ENCODE peak calls at places on chromosomes 11 and 22, in four cellular contexts. J is uterus, P is heart left ventricle, W is cardiac muscle cell. Y is an unnamed sample. For H3K27me3, the result is how much of the 10 kb centered on the place peaks cover.

GRCh38 chr11:102830328-102830727 is 13.1 kb downstream of the MMP3 start:
- DNase-seq in W (no peak), J (no peak), P (no peak), Y (no peak)

GRCh38 chr11:126423154-126423553 is 67.7 kb downstream of the ST3GAL4 start:
- DNase-seq in W (no peak), J (no peak), P (no peak), Y (no peak)

GRCh38 chr11:59641156-59641555 is 25.6 kb upstream of the OSBP start:
- DNase-seq in J (no peak), P (no peak), W (no peak), Y (no peak)

GRCh38 chr11:79045811-79046304 is 395.0 kb downstream of the TENM4 start:
- DNase-seq in J (no peak), W (no peak), P (no peak), Y (no peak)

GRCh38 chr11:95089620-95090542 is at the start of gene ENDOD1:
- DNase-seq in W (peak), P (peak), J (peak), Y (peak)

GRCh38 chr11:17848709-17849108 is 114.1 kb downstream of the KCNC1 start:
- DNase-seq in P (no peak), J (no peak), W (no peak), Y (no peak)

GRCh38 chr11:34318111-34319037 is 39.4 kb downstream of the ABTB2 start:
- DNase-seq in P (no peak), J (no peak), W (peak), Y (no peak)

GRCh38 chr11:116871248-116871647 is 33.8 kb upstream of the APOA1 start:
- DNase-seq in W (peak), P (peak), J (no peak), Y (no peak)

GRCh38 chr11:2318707-2319106 is 16.9 kb downstream of the TSPAN32 start:
- DNase-seq in J (no peak), W (no peak), P (no peak), Y (no peak)

GRCh38 chr11:95937358-95937757 is 13.5 kb upstream of the MTMR2 start:
- DNase-seq in J (no peak), W (peak), P (no peak), Y (no peak)

DNA sequence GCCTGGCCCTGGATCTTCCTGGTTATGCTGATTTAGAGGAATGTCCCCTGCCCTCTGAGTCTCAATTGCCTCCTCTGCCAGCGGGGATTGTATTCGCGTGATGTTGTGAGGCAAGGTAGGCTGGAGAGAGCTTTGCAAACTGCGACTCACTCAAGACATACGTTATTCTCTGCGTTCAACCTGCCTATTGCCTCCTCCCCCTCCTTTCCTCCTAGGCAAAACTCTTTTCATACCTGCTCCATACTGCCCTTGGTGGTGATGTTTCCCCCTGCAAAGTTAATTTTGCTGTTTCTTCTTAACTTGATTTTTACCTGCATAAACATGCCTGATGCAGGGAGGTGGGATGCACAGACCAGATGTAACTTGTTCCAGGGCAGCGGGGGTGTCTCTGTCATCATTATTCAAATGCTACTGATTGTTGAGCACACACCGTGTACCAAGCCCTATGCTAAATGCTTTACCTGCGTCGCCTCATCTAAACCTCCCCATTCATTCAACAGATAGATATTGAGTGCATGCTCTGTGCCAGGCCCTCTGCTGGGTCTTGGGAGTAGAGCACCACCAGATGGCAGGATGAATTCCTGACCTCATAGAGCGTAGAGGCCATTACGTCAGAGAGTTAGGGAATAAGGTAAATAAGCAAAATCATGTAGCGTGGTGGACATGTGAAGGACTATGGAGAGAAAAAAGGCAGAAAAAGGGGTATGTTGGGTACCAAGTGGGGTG is 29.0 kb downstream of the SGSM1 start:
- DNase-seq in P (no peak), W (peak), J (no peak), Y (no peak)
- TF ChIP-seq CTCF in P (peak), W (peak), J (no peak), Y (no peak)

GRCh38 chr11:64723907-64724862 is 1.2 kb upstream of the NRXN2 start:
- DNase-seq in P (no peak), W (no peak), J (no peak), Y (peak)

GRCh38 chr11:64723117-64723906 is at the start of gene NRXN2:
- DNase-seq in W (peak), P (peak), J (peak), Y (peak)

GRCh38 chr11:64720640-64721358 is 2.2 kb downstream of the NRXN2 start:
- DNase-seq in P (no peak), J (no peak), W (no peak), Y (peak)

GRCh38 chr11:64721359-64721699 is 1.7 kb downstream of the NRXN2 start:
- DNase-seq in P (no peak), W (no peak), J (no peak), Y (no peak)

DNA sequence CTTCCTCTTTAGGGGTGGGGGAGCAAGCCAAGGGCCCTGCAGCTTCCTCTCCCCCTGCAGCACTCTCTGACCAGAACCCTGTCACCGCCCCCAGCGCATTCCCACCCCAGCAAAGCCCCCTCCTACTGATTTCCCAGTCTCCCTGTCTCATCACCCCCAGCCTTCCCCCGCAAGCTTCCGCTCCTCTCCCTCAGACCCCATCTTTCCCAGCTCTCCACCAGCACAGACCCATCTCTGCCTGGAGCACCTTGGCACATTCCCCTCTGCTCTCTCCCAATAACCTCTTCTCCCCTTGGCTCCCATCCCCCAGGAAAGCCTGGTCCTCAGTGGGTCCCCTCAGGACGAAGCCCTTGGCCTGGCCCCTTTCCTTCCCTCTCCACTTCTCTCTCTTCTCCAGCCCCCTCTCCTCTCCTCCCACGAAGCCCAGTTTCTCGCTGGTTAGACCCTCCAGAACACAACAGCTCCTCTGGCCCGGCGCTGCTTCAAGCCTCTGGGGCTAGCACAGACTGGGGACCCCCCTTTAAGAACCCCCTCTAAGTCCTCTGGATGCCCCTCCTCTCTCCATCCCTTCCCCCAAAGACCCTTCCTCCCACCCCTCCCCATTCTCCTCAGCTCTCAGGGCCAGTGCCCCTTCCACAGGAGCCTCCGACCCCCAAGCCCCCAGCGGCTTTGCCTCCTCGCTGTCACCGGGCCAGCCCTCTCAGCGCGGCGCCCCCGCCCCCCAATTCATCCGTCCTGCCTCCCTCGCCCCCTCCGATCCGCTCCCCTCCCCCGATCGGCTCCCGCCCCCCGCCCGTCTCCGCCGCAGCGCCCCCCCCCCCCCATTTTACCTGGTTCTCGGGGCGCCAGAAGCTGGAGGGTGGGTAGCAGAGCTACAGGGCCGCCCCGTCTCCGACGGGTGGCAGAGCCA is 601 bp downstream of the NRXN2 start:
- DNase-seq in J (no peak), P (no peak), W (no peak), Y (no peak)
- H3K27me3 ChIP-seq in J (under half), P (under half), W (half or more), Y (under half)

GRCh38 chr22:24106385-24107381 is 74.6 kb upstream of the SUSD2 start:
- DNase-seq in J (peak), W (no peak), P (no peak), Y (no peak)
- H3K4me3 ChIP-seq in J (no peak), W (no peak), P (no peak), Y (no peak)

DNA sequence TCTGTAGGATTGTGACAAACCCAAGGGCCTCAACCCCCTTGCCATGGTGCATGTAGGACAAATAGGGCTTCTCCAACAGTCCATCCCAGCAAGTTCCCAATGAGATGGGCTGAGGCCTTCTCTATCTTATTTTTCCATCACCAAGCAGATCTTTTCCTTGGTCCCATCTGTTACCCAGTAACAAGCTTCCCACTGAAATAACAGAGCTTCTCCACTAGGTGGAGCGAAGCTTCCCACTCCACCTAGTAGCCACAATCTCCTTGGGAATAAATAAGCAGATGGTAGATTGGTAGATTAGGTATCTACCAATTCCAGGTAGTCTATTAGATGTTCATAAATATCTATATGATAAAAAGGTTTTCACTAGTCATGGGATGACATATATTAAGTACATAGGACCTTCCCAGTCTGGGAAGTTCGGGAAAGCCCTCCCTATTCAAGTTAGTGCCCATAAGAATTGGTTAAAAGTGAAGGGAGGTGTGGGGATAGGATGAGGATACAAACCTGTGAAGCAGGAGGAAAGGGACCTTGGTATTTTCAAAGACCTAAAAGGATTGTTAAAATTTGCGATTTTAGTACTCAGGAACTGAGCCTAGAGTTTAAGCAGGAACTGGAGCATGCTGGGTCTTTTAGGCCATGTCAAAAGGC is 5.9 kb upstream of the OR52L1 start:
- DNase-seq in P (no peak), W (peak), J (no peak), Y (no peak)
- TF ChIP-seq CTCF in P (peak), W (peak), J (no peak), Y (no peak)

DNA sequence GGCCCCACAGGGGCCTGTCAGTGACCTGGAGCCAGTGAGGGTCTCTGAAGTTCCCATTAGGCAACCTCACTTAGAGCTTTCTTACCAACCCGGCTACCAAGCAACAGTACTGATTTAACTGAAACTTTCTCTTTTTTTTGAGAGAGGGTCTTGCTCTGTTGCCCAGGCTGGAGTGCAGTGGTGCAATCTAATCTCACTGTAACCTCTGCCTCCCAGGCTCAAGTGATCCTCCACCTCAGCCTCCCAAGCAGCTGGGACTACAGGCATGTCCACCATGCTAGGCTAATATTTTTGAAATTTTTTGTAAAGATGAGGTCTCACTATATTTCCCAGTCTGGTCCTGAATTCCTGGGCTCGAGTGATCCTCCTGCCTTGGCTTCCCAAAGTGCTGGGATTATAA is 42.5 kb downstream of the ARFGAP3 start:
- DNase-seq in W (no peak), J (no peak), P (no peak), Y (no peak)
- H3K27me3 ChIP-seq in W (under half), J (under half), P (under half), Y (under half)

GRCh38 chr22:23218053-23218866 is 38.0 kb downstream of the BCR start:
- DNase-seq in W (no peak), P (no peak), J (no peak), Y (no peak)

GRCh38 chr22:23215294-23216204 is 35.2 kb downstream of the BCR start:
- DNase-seq in P (no peak), W (peak), J (peak), Y (no peak)

GRCh38 chr22:23216331-23217170 is 36.2 kb downstream of the BCR start:
- DNase-seq in W (no peak), P (no peak), J (no peak), Y (peak)

GRCh38 chr22:23218867-23219251 is 38.5 kb downstream of the BCR start:
- DNase-seq in W (peak), P (no peak), J (no peak), Y (peak)

GRCh38 chr22:23217171-23218052 is 37.1 kb downstream of the BCR start:
- DNase-seq in P (peak), W (no peak), J (no peak), Y (no peak)
- H3K4me3 ChIP-seq in P (no peak), W (no peak), J (no peak), Y (no peak)

GRCh38 chr11:67607507-67607906 is 771 bp downstream of the NDUFV1 start:
- DNase-seq in J (no peak), P (no peak), W (no peak), Y (no peak)

GRCh38 chr11:67604815-67605214 is 1.9 kb upstream of the NDUFV1 start:
- DNase-seq in W (no peak), P (no peak), J (no peak), Y (no peak)

GRCh38 chr11:67605231-67606011 is 1.3 kb upstream of the NDUFV1 start:
- DNase-seq in J (no peak), W (no peak), P (no peak), Y (no peak)

GRCh38 chr11:67606477-67607295 is at the start of gene NDUFV1:
- DNase-seq in P (peak), W (peak), J (peak), Y (peak)

DNA sequence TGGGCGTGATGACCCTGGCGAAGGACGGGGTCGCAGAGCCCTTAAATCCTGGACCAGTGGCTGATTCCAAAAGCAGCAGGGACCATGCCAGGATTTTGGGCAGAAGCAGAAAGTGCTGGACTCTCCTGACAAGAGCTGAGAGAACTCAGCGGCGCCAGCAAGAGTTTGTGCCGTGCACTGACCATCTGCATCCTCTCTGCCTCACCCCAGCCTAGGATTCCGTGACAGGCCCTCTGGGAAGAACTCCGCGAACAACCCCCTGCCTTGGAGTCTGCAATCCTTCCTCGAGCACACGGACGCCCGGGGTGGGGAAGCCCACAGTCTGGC is 623 bp upstream of the NDUFV1 start:
- DNase-seq in J (no peak), P (no peak), W (peak), Y (no peak)
- TF ChIP-seq CTCF in J (no peak), P (no peak), W (no peak), Y (no peak)

GRCh38 chr11:128902515-128903066 is 11.4 kb downstream of the KCNJ5 start:
- DNase-seq in W (no peak), J (no peak), P (no peak), Y (no peak)
- H3K27me3 ChIP-seq in W (under half), J (under half), P (under half), Y (under half)

GRCh38 chr11:108593910-108594434 is 404 bp upstream of the EXPH5 start:
- DNase-seq in P (no peak), W (no peak), J (no peak), Y (no peak)
- H3K4me3 ChIP-seq in P (peak), W (peak), J (peak), Y (no peak)

Y was measured in dorsolateral prefrontal cortex.